ENCODE peak calls at places on chromosome 2, in seven cellular contexts. Q is K562, B is lung, U is tibial artery, O is kidney epithelial cell, F is upper lobe of right lung, D is Peyer's patch. T is an unnamed sample.
A peak's percentile ranks its signal among the peaks of the same experiment; 100 is the strongest.

GRCh38 chr2:219452361-219453317 is 18.0 kb downstream of the SPEG start:
- DNase-seq in Q (peak; percentile 33), B (no peak), U (peak; percentile 84), O (peak; percentile 77), F (peak; percentile 59), D (no peak), T (peak; percentile 91)

GRCh38 chr2:43078301-43078700 is 148.1 kb downstream of the ZFP36L2 start:
- DNase-seq in Q (no peak), B (no peak), U (no peak), O (no peak), F (no peak), D (no peak), T (no peak)

GRCh38 chr2:57465967-57466366 is 580.6 kb upstream of the VRK2 start:
- DNase-seq in Q (no peak), B (no peak), U (no peak), O (no peak), F (no peak), D (no peak), T (no peak)

GRCh38 chr2:40127890-40128548 is 323.9 kb downstream of the SLC8A1 start:
- DNase-seq in Q (no peak), B (no peak), U (no peak), O (no peak), F (no peak), D (no peak), T (no peak)

GRCh38 chr2:112085916-112086669 is 31.0 kb downstream of the TMEM87B start:
- DNase-seq in Q (no peak), B (no peak), U (peak; percentile 46), O (no peak), F (no peak), D (no peak), T (no peak)

GRCh38 chr2:105521176-105521575 is 122.3 kb upstream of the FHL2 start:
- DNase-seq in Q (no peak), B (no peak), U (no peak), O (no peak), F (no peak), D (no peak), T (no peak)

GRCh38 chr2:113888641-113889470 is 1.0 kb upstream of the ACTR3 start:
- DNase-seq in Q (no peak), B (no peak), U (no peak), O (no peak), F (peak; percentile 73), D (no peak), T (no peak)

GRCh38 chr2:152518016-152518415 is 183.0 kb downstream of the FMNL2 start:
- DNase-seq in Q (no peak), B (no peak), U (no peak), O (no peak), F (no peak), D (no peak), T (no peak)

GRCh38 chr2:216436369-216436768 is 24.1 kb downstream of the SMARCAL1 start:
- DNase-seq in Q (no peak), B (no peak), U (no peak), O (no peak), F (no peak), D (no peak), T (no peak)

GRCh38 chr2:72712304-72712703 is 113.5 kb downstream of the EXOC6B start:
- DNase-seq in Q (no peak), B (no peak), U (no peak), O (no peak), F (no peak), D (no peak), T (no peak)

GRCh38 chr2:109209941-109210340 is 80.9 kb downstream of the SH3RF3 start:
- DNase-seq in Q (no peak), B (no peak), U (no peak), O (no peak), F (no peak), D (no peak), T (no peak)

GRCh38 chr2:14952383-14952782 is 319.9 kb downstream of the LRATD1 start:
- DNase-seq in Q (no peak), B (no peak), U (no peak), O (no peak), F (no peak), D (no peak), T (no peak)

GRCh38 chr2:151032741-151033152 is 228.9 kb downstream of the RBM43 start:
- DNase-seq in Q (no peak), B (no peak), U (no peak), O (no peak), F (no peak), D (no peak), T (no peak)

GRCh38 chr2:226431301-226431955 is 368.2 kb downstream of the IRS1 start:
- DNase-seq in Q (no peak), B (no peak), U (no peak), O (no peak), F (no peak), D (no peak), T (no peak)

GRCh38 chr2:128250409-128251025 is 68.2 kb downstream of the HS6ST1 start:
- DNase-seq in Q (no peak), B (no peak), U (no peak), O (no peak), F (peak; percentile 39), D (no peak), T (no peak)

GRCh38 chr2:96265349-96265839 is 403 bp downstream of the TMEM127 start:
- DNase-seq in Q (peak; percentile 73), B (peak; percentile 56), U (peak; percentile 52), O (no peak), F (no peak), D (peak; percentile 44), T (peak; percentile 15)

GRCh38 chr2:208134928-208135586 is 5.4 kb upstream of the CRYGC start:
- DNase-seq in Q (no peak), B (no peak), U (no peak), O (no peak), F (no peak), D (no peak), T (no peak)

GRCh38 chr2:146123256-146123655 is 1603.3 kb upstream of the ZEB2 start:
- DNase-seq in Q (no peak), B (no peak), U (no peak), O (no peak), F (no peak), D (no peak), T (no peak)

GRCh38 chr2:145874466-145874865 is 1354.5 kb upstream of the ZEB2 start:
- DNase-seq in Q (no peak), B (no peak), U (no peak), O (peak; percentile 1), F (no peak), D (no peak), T (no peak)

GRCh38 chr2:96870631-96871255 is 863 bp upstream of the SEMA4C start:
- DNase-seq in Q (no peak), B (no peak), U (peak; percentile 61), O (no peak), F (peak; percentile 79), D (peak; percentile 61), T (no peak)

GRCh38 chr2:23492941-23493340 is 108.0 kb downstream of the KLHL29 start:
- DNase-seq in Q (no peak), B (peak; percentile 51), U (no peak), O (no peak), F (no peak), D (no peak), T (no peak)

GRCh38 chr2:210028178-210028577 is 25.7 kb downstream of the RPE start:
- DNase-seq in Q (no peak), B (no peak), U (no peak), O (no peak), F (no peak), D (no peak), T (no peak)

GRCh38 chr2:217880490-217880889 is 122.3 kb downstream of the TNS1 start:
- DNase-seq in Q (no peak), B (no peak), U (no peak), O (no peak), F (no peak), D (no peak), T (no peak)

GRCh38 chr2:217877866-217878265 is 124.9 kb downstream of the TNS1 start:
- DNase-seq in Q (no peak), B (no peak), U (no peak), O (no peak), F (no peak), D (no peak), T (no peak)

GRCh38 chr2:217876253-217876570 is 126.6 kb downstream of the TNS1 start:
- DNase-seq in Q (no peak), B (no peak), U (no peak), O (no peak), F (no peak), D (no peak), T (no peak)

GRCh38 chr2:217880891-217881290 is 121.9 kb downstream of the TNS1 start:
- DNase-seq in Q (no peak), B (no peak), U (no peak), O (no peak), F (no peak), D (no peak), T (no peak)

DNA sequence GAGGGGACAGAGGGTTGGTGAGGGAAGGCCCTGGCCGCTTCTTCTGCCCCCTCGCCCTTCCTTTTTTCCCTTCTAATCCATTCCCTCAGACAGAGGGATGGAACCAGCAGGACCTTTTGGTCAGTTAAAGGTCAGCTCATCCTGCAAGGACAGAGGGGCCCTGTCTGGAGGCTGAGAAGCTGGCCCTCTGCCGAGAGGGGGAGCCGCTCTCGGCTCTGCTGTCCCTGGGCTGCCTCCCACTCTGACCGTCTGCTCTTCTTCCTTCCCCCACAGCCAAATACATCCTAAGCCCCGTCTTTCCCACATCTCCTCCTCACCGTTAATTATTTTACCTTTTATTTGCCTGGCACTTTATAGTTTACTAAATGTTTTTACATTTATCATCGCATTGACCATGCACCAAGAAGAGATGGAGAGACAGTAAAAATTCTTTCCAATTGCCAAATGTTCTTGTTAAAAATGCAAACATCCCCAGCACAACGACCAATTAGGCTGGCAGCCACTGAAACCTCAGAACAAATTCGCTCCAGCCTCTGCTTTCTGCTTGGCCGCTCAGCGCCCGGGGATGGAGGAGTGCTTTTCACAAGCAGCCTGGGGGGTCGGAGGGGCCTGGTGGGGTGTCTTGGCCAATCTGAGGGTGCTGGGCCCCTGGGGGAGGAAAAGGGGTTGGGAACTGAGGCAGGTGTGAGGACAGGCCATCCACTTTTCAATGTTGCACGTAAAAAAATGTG is 123.8 kb downstream of the TNS1 start:
- DNase-seq in Q (peak; percentile 19), B (no peak), U (no peak), O (no peak), F (no peak), D (no peak), T (no peak)
- H3K36me3 ChIP-seq in Q (no peaks in the 10 kb centered on the region), B (peaks cover 42% of the 10 kb centered on the region), U (peaks cover 100% of the 10 kb centered on the region), O (peaks cover 4% of the 10 kb centered on the region), F (peaks cover 100% of the 10 kb centered on the region), D (peaks cover 30% of the 10 kb centered on the region), T (peaks cover 94% of the 10 kb centered on the region)

GRCh38 chr2:56217106-56217505 is 33.3 kb downstream of the CCDC85A start:
- DNase-seq in Q (no peak), B (no peak), U (no peak), O (no peak), F (no peak), D (no peak), T (no peak)
- TF ChIP-seq CTCF in Q (no peak), B (no peak), U (no peak), O (no peak), F (no peak), D (no peak), T (no peak)

GRCh38 chr2:28934769-28935168 is 40.3 kb downstream of the WDR43 start:
- DNase-seq in Q (no peak), B (no peak), U (no peak), O (no peak), F (no peak), D (no peak), T (no peak)
- H3K36me3 ChIP-seq in Q (peaks cover 99% of the 10 kb centered on the region), B (peaks cover 29% of the 10 kb centered on the region), U (peaks cover 78% of the 10 kb centered on the region), O (no peaks in the 10 kb centered on the region), F (peaks cover 86% of the 10 kb centered on the region), D (peaks cover 60% of the 10 kb centered on the region), T (peaks cover 7% of the 10 kb centered on the region)

GRCh38 chr2:2101924-2102323 is 229.2 kb downstream of the MYT1L start:
- DNase-seq in Q (peak; percentile 47), B (no peak), U (no peak), O (no peak), F (no peak), D (no peak), T (no peak)
- TF ChIP-seq CTCF in Q (no peak), B (no peak), U (no peak), O (peak; percentile 26), F (no peak), D (no peak), T (no peak)